ENCODE peak calls at places on chromosomes 6 and 20, in five cellular contexts. I is naive thymus-derived CD4-positive, alpha-beta T cell; J is 8988T; F is frontal cortex; Y is AG08396. X is an unnamed sample.

GRCh38 chr6:118784641-118785164 is 109.2 kb upstream of the ASF1A start:
- DNase-seq in I (no peak), J (no peak), F (peak; percentile 28), Y (no peak), X (peak; percentile 7)

GRCh38 chr20:16760431-16761304 is 12.5 kb downstream of the OTOR start:
- DNase-seq in I (no peak), J (no peak), F (no peak), Y (peak; percentile 2), X (no peak)

GRCh38 chr20:58649288-58650180 is 1.5 kb upstream of the STX16 start:
- DNase-seq in I (peak; percentile 52), J (no peak), F (no peak), Y (no peak), X (no peak)

GRCh38 chr6:137949686-137950390 is 82.8 kb downstream of the TNFAIP3 start:
- DNase-seq in I (no peak), J (no peak), F (no peak), Y (no peak), X (no peak)

GRCh38 chr6:120373185-120373584 is 961.1 kb downstream of the TBC1D32 start:
- DNase-seq in I (no peak), J (no peak), F (no peak), Y (no peak), X (no peak)

GRCh38 chr6:38591451-38591850 is 48.3 kb downstream of the BTBD9 start:
- DNase-seq in I (no peak), J (no peak), F (no peak), Y (no peak), X (no peak)

GRCh38 chr20:19254956-19255355 is 42.5 kb downstream of the SLC24A3 start:
- DNase-seq in I (no peak), J (no peak), F (no peak), Y (no peak), X (no peak)

GRCh38 chr6:17908831-17909230 is 78.6 kb downstream of the KIF13A start:
- DNase-seq in I (no peak), J (no peak), F (no peak), Y (no peak), X (no peak)

GRCh38 chr6:104161960-104162669 is 697.6 kb downstream of the HACE1 start:
- DNase-seq in I (no peak), J (no peak), F (no peak), Y (no peak), X (no peak)

X was measured in IMR-90.